ENCODE peak calls at places on chromosomes 1 and 21, in eight cellular contexts. A is SJSA1; N is uterus; K is activated T-cell treated with anti-CD3 and anti-CD28 coated beads, Interleukin-2, amount 50 U/mL, for 48 hours; G is left cardiac atrium; Q is IMR-90; F is foreskin melanocyte; U is GM12892. D is an unnamed sample.

GRCh38 chr1:2972879-2973575 is 48.2 kb upstream of the ACTRT2 start:
- DNase-seq in A (peak), N (no peak), K (no peak), G (no peak), Q (no peak), F (no peak), U (no peak), D (no peak)

GRCh38 chr21:22063140-22063539 is 1064.9 kb downstream of the NCAM2 start:
- DNase-seq in A (no peak), N (no peak), K (no peak), G (no peak), Q (no peak), F (no peak), U (no peak), D (no peak)

GRCh38 chr1:9281071-9281827 is 11.4 kb upstream of the SPSB1 start:
- DNase-seq in A (no peak), N (no peak), K (no peak), G (no peak), Q (no peak), F (no peak), U (no peak), D (peak)

GRCh38 chr1:66624412-66625060 is 90.6 kb downstream of the SGIP1 start:
- DNase-seq in A (no peak), N (no peak), K (no peak), G (no peak), Q (peak), F (peak), U (no peak), D (peak)

GRCh38 chr1:219066631-219067349 is 106.9 kb upstream of the LYPLAL1 start:
- DNase-seq in A (no peak), N (peak), K (no peak), G (no peak), Q (peak), F (peak), U (no peak), D (peak)

GRCh38 chr1:98112631-98113030 is 191.8 kb upstream of the DPYD start:
- DNase-seq in A (no peak), N (no peak), K (no peak), G (no peak), Q (no peak), F (no peak), U (no peak), D (no peak)

GRCh38 chr1:53710584-53710983 is 28.4 kb downstream of the GLIS1 start:
- DNase-seq in A (no peak), N (no peak), K (no peak), G (no peak), Q (no peak), F (no peak), U (no peak), D (no peak)

GRCh38 chr1:14602131-14602530 is 3.6 kb downstream of the KAZN start:
- DNase-seq in A (no peak), N (peak), K (no peak), G (peak), Q (no peak), F (no peak), U (no peak), D (no peak)

GRCh38 chr1:58717979-58718378 is 18.1 kb upstream of the MYSM1 start:
- DNase-seq in A (no peak), N (no peak), K (peak), G (no peak), Q (peak), F (no peak), U (no peak), D (peak)

GRCh38 chr1:71365451-71365850 is 284.6 kb upstream of the ZRANB2 start:
- DNase-seq in A (no peak), N (no peak), K (no peak), G (no peak), Q (peak), F (no peak), U (no peak), D (no peak)

GRCh38 chr21:41777934-41778815 is 11.3 kb upstream of the RIPK4 start:
- DNase-seq in A (peak), N (peak), K (peak), G (peak), Q (peak), F (peak), U (no peak), D (peak)

GRCh38 chr1:34681481-34682451 is 73.1 kb upstream of the GJB5 start:
- DNase-seq in A (no peak), N (no peak), K (peak), G (no peak), Q (peak), F (peak), U (peak), D (peak)

GRCh38 chr1:53332833-53333232 is 5.0 kb upstream of the LRP8 start:
- DNase-seq in A (peak), N (no peak), K (peak), G (peak), Q (no peak), F (no peak), U (no peak), D (no peak)

GRCh38 chr1:59292557-59292956 is 4.3 kb upstream of the FGGY start:
- DNase-seq in A (no peak), N (peak), K (no peak), G (peak), Q (peak), F (no peak), U (no peak), D (no peak)

GRCh38 chr21:34880401-34880800 is 168.7 kb downstream of the RUNX1 start:
- DNase-seq in A (no peak), N (no peak), K (no peak), G (no peak), Q (no peak), F (no peak), U (no peak), D (no peak)

GRCh38 chr1:113433177-113433576 is 42.9 kb downstream of the MAGI3 start:
- DNase-seq in A (no peak), N (no peak), K (no peak), G (no peak), Q (peak), F (no peak), U (no peak), D (no peak)

GRCh38 chr1:164648211-164649080 is 89.5 kb downstream of the PBX1 start:
- DNase-seq in A (no peak), N (no peak), K (no peak), G (no peak), Q (peak), F (no peak), U (no peak), D (no peak)

GRCh38 chr1:192821296-192821695 is 12.5 kb downstream of the RGS2 start:
- DNase-seq in A (no peak), N (no peak), K (no peak), G (no peak), Q (no peak), F (no peak), U (no peak), D (no peak)

GRCh38 chr21:41217656-41218380 is 49.9 kb downstream of the BACE2 start:
- DNase-seq in A (no peak), N (no peak), K (no peak), G (peak), Q (peak), F (peak), U (no peak), D (no peak)

GRCh38 chr21:33199516-33200217 is 30.1 kb upstream of the IFNAR2 start:
- DNase-seq in A (peak), N (peak), K (peak), G (peak), Q (peak), F (peak), U (no peak), D (peak)

GRCh38 chr21:31743712-31744111 is 11.8 kb upstream of the SCAF4 start:
- DNase-seq in A (no peak), N (no peak), K (no peak), G (no peak), Q (no peak), F (no peak), U (no peak), D (no peak)

GRCh38 chr1:6245869-6246496 is 2.0 kb downstream of the HES3 start:
- DNase-seq in A (no peak), N (no peak), K (peak), G (no peak), Q (no peak), F (no peak), U (peak), D (no peak)

GRCh38 chr1:182213163-182213562 is 151.7 kb upstream of the ZNF648 start:
- DNase-seq in A (no peak), N (no peak), K (no peak), G (no peak), Q (no peak), F (no peak), U (no peak), D (no peak)

GRCh38 chr1:119784127-119784781 is 15.5 kb upstream of the HMGCS2 start:
- DNase-seq in A (no peak), N (peak), K (no peak), G (peak), Q (no peak), F (no peak), U (no peak), D (no peak)

GRCh38 chr1:200905411-200906052 is 10.8 kb downstream of the INAVA start:
- DNase-seq in A (no peak), N (no peak), K (peak), G (no peak), Q (no peak), F (no peak), U (no peak), D (no peak)

GRCh38 chr1:117171900-117172501 is 38.7 kb downstream of the VTCN1 start:
- DNase-seq in A (no peak), N (peak), K (no peak), G (peak), Q (peak), F (peak), U (no peak), D (no peak)

GRCh38 chr1:171134194-171134924 is 43.7 kb downstream of the FMO3 start:
- DNase-seq in A (no peak), N (no peak), K (no peak), G (no peak), Q (no peak), F (no peak), U (no peak), D (peak)

GRCh38 chr1:55081188-55081904 is 42.0 kb downstream of the PCSK9 start:
- DNase-seq in A (no peak), N (no peak), K (no peak), G (no peak), Q (peak), F (peak), U (no peak), D (peak)

GRCh38 chr21:25887646-25888321 is 153.0 kb downstream of the GABPA start:
- DNase-seq in A (no peak), N (no peak), K (no peak), G (no peak), Q (no peak), F (no peak), U (no peak), D (no peak)

GRCh38 chr1:15422871-15423270 is 13.2 kb downstream of the EFHD2 start:
- DNase-seq in A (no peak), N (no peak), K (no peak), G (no peak), Q (no peak), F (no peak), U (no peak), D (no peak)

GRCh38 chr1:203380395-203381150 is 29.7 kb upstream of the FMOD start:
- DNase-seq in A (no peak), N (peak), K (no peak), G (no peak), Q (no peak), F (no peak), U (no peak), D (no peak)